ENCODE peak calls at places on chromosomes 2 and 18, in nine cellular contexts. C is cardiac muscle cell; Q is CD4-positive, alpha-beta T cell; U is left lung; A is PC-9; Y is CD8-positive, alpha-beta T cell; K is A549; B is fibroblast of pulmonary artery; H is fibroblast of mammary gland. S is an unnamed sample.

GRCh38 chr18:12934454-12935071 is 13.2 kb upstream of the SEH1L start:
- DNase-seq in C (peak), Q (peak), U (peak), A (peak), Y (peak), K (peak), B (peak), H (peak), S (peak)

GRCh38 chr2:11466307-11467125 is 555 bp upstream of the E2F6 start:
- DNase-seq in C (no peak), Q (no peak), U (no peak), A (no peak), Y (no peak), K (no peak), B (no peak), H (no peak), S (no peak)

GRCh38 chr18:25225152-25225551 is 126.8 kb downstream of the ZNF521 start:
- DNase-seq in C (no peak), Q (no peak), U (no peak), A (no peak), Y (no peak), K (no peak), B (no peak), H (no peak), S (no peak)

GRCh38 chr18:30889582-30890301 is 152.8 kb downstream of the DSC3 start:
- DNase-seq in C (peak), Q (no peak), U (no peak), A (peak), Y (no peak), K (peak), B (peak), H (no peak), S (peak)

GRCh38 chr2:111185496-111186022 is 64.8 kb downstream of the BCL2L11 start:
- DNase-seq in C (peak), Q (no peak), U (peak), A (no peak), Y (no peak), K (peak), B (no peak), H (no peak), S (no peak)

GRCh38 chr2:1782514-1782913 is 38.2 kb upstream of the PXDN start:
- DNase-seq in C (no peak), Q (no peak), U (no peak), A (no peak), Y (no peak), K (no peak), B (no peak), H (no peak), S (no peak)

GRCh38 chr2:88090446-88091283 is 23.0 kb downstream of the SMYD1 start:
- DNase-seq in C (no peak), Q (no peak), U (no peak), A (no peak), Y (no peak), K (no peak), B (no peak), H (no peak), S (no peak)

GRCh38 chr2:157808421-157808820 is 67.7 kb downstream of the ACVR1 start:
- DNase-seq in C (no peak), Q (no peak), U (no peak), A (no peak), Y (no peak), K (no peak), B (no peak), H (no peak), S (no peak)

GRCh38 chr2:71901466-71901865 is 246.2 kb downstream of the CYP26B1 start:
- DNase-seq in C (no peak), Q (no peak), U (no peak), A (no peak), Y (no peak), K (no peak), B (no peak), H (no peak), S (no peak)

GRCh38 chr2:66563473-66563872 is 128.5 kb downstream of the MEIS1 start:
- DNase-seq in C (no peak), Q (no peak), U (no peak), A (no peak), Y (no peak), K (no peak), B (no peak), H (no peak), S (no peak)

GRCh38 chr2:160289803-160290202 is 89.7 kb upstream of the ITGB6 start:
- DNase-seq in C (no peak), Q (no peak), U (no peak), A (no peak), Y (no peak), K (no peak), B (no peak), H (peak), S (no peak)

GRCh38 chr2:88831071-88831791 is 139.8 kb downstream of the RPIA start:
- DNase-seq in C (no peak), Q (no peak), U (no peak), A (no peak), Y (no peak), K (no peak), B (no peak), H (peak), S (no peak)

GRCh38 chr2:206584323-206585116 is 57.8 kb upstream of the FAM237A start:
- DNase-seq in C (no peak), Q (no peak), U (no peak), A (peak), Y (no peak), K (peak), B (no peak), H (no peak), S (no peak)

GRCh38 chr18:48563027-48563426 is 24.2 kb downstream of the CTIF start:
- DNase-seq in C (no peak), Q (no peak), U (no peak), A (peak), Y (no peak), K (peak), B (peak), H (peak), S (no peak)

GRCh38 chr18:30016179-30016578 is 1026.4 kb downstream of the DSC3 start:
- DNase-seq in C (no peak), Q (no peak), U (no peak), A (no peak), Y (no peak), K (no peak), B (no peak), H (no peak), S (no peak)

GRCh38 chr18:76588591-76589303 is 93.7 kb upstream of the ZNF516 start:
- DNase-seq in C (peak), Q (no peak), U (no peak), A (no peak), Y (no peak), K (no peak), B (peak), H (no peak), S (no peak)

GRCh38 chr18:76518543-76519155 is 23.6 kb upstream of the ZNF516 start:
- DNase-seq in C (peak), Q (no peak), U (peak), A (no peak), Y (no peak), K (no peak), B (peak), H (peak), S (no peak)

GRCh38 chr2:33136056-33136455 is 189.3 kb downstream of the LTBP1 start:
- DNase-seq in C (no peak), Q (no peak), U (no peak), A (no peak), Y (no peak), K (no peak), B (peak), H (peak), S (no peak)

GRCh38 chr2:227623225-227623624 is 5.9 kb downstream of the SCYGR4 start:
- DNase-seq in C (no peak), Q (no peak), U (no peak), A (no peak), Y (no peak), K (no peak), B (peak), H (peak), S (no peak)

GRCh38 chr2:45570671-45571334 is 40.3 kb downstream of the SRBD1 start:
- DNase-seq in C (no peak), Q (no peak), U (no peak), A (no peak), Y (no peak), K (no peak), B (peak), H (peak), S (no peak)

GRCh38 chr18:50038448-50038847 is 156.5 kb downstream of the MYO5B start:
- DNase-seq in C (no peak), Q (no peak), U (no peak), A (no peak), Y (no peak), K (no peak), B (peak), H (no peak), S (no peak)

GRCh38 chr2:81436256-81436655 is 1131.7 kb upstream of the LRRTM1 start:
- DNase-seq in C (no peak), Q (no peak), U (no peak), A (no peak), Y (no peak), K (no peak), B (no peak), H (no peak), S (no peak)

GRCh38 chr2:151791545-151791944 is 36.7 kb downstream of the ARL5A start:
- DNase-seq in C (no peak), Q (no peak), U (no peak), A (no peak), Y (no peak), K (no peak), B (no peak), H (no peak), S (no peak)

GRCh38 chr2:232534940-232535735 is 4.4 kb upstream of the CHRNG start:
- DNase-seq in C (no peak), Q (no peak), U (no peak), A (no peak), Y (no peak), K (no peak), B (no peak), H (no peak), S (no peak)

GRCh38 chr2:232535761-232536530 is 3.5 kb upstream of the CHRNG start:
- DNase-seq in C (no peak), Q (no peak), U (no peak), A (no peak), Y (no peak), K (no peak), B (no peak), H (no peak), S (no peak)

GRCh38 chr2:232538671-232539070 is 821 bp upstream of the CHRNG start:
- DNase-seq in C (no peak), Q (no peak), U (no peak), A (no peak), Y (no peak), K (no peak), B (no peak), H (no peak), S (no peak)

GRCh38 chr2:232537499-232537898 is 2.0 kb upstream of the CHRNG start:
- DNase-seq in C (no peak), Q (no peak), U (no peak), A (no peak), Y (no peak), K (no peak), B (no peak), H (no peak), S (no peak)

GRCh38 chr2:232537079-232537478 is 2.4 kb upstream of the CHRNG start:
- DNase-seq in C (peak), Q (no peak), U (no peak), A (no peak), Y (no peak), K (peak), B (no peak), H (no peak), S (no peak)
- TF ChIP-seq CTCF in C (peak), Q (no peak), U (no peak), A (peak), Y (no peak), K (peak), B (peak), H (peak), S (peak)

GRCh38 chr2:64653174-64654062 is at the start of gene SERTAD2:
- DNase-seq in C (peak), Q (peak), U (peak), A (peak), Y (peak), K (peak), B (peak), H (peak), S (peak)
- TF ChIP-seq CTCF in C (peak), Q (peak), U (no peak), A (peak), Y (no peak), K (peak), B (no peak), H (no peak), S (peak)

DNA sequence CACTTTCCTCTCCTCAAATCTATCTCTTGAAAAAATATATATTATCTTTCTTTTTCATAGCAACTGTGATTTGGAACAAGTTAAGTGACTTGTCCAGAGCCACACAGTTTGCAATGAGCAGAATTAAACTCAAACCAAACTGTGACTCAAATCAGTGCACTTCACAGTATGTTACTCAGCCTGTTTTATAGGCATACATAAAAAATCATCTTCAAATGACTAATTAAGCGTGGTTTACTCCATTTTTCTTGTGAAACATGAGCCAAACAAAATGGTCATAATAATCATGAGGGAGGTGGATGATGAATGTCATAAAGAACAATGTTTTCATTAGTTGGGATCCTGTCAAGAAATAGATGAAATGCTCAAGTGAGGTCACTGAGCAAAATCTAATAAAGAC is 6.1 kb upstream of the CCDC178 start:
- DNase-seq in C (no peak), Q (no peak), U (no peak), A (no peak), Y (no peak), K (no peak), B (no peak), H (no peak), S (no peak)
- TF ChIP-seq CTCF in C (no peak), Q (no peak), U (no peak), A (no peak), Y (no peak), K (no peak), B (no peak), H (no peak), S (no peak)

GRCh38 chr2:219498280-219499057 is at the start of gene GMPPA:
- DNase-seq in C (peak), Q (peak), U (peak), A (peak), Y (peak), K (peak), B (peak), H (peak), S (peak)
- TF ChIP-seq CTCF in C (no peak), Q (no peak), U (no peak), A (no peak), Y (no peak), K (no peak), B (no peak), H (no peak), S (no peak)

DNA sequence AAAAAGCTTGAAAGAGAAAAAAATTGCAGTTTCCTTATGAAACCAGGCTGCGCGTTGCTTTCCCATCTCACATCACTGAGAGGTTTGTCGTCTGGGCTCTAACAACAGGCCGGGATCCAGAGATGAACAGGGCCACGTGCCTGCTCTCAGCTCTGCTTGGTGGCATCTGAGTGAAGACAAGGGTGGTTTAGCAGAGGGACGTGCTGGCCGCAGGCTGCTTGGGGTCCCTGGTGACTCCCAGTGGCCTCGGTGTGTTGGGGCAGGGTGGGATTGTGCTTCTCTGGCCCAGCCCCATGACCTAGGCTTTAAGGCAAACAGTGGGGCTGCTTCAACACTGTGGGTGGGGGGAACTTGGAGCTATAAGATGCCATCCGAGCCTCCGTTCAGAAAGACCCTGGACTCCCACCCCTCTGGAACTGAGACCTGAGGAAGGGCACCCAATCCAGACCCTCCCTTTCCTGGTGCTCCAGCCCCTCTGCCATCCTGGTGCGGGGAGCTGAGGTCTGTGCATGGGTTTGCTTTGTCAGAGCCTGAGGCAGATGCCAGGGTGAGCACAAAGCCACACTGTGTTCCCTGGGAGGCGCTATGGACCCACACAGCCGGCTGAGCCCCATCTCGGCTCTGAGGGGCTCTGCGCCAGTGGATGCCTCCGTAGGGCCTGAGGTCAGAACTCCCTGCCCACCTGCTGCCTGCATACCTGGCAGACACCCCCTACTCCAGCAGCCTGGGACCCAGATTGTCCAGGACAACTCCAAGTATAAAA is 18.4 kb upstream of the HPCAL1 start:
- DNase-seq in C (no peak), Q (no peak), U (no peak), A (no peak), Y (no peak), K (no peak), B (no peak), H (no peak), S (no peak)
- TF ChIP-seq CTCF in C (no peak), Q (no peak), U (no peak), A (no peak), Y (no peak), K (no peak), B (no peak), H (no peak), S (no peak)

GRCh38 chr2:41241325-41242000 is 789.6 kb upstream of the SLC8A1 start:
- DNase-seq in C (no peak), Q (no peak), U (no peak), A (no peak), Y (no peak), K (no peak), B (no peak), H (no peak), S (no peak)
- TF ChIP-seq CTCF in C (no peak), Q (no peak), U (no peak), A (no peak), Y (no peak), K (no peak), B (no peak), H (no peak), S (no peak)

GRCh38 chr18:62944454-62944853 is 229.1 kb downstream of the PHLPP1 start:
- DNase-seq in C (peak), Q (no peak), U (no peak), A (no peak), Y (no peak), K (peak), B (peak), H (peak), S (no peak)
- TF ChIP-seq CTCF in C (peak), Q (no peak), U (no peak), A (no peak), Y (no peak), K (no peak), B (peak), H (peak), S (no peak)

GRCh38 chr2:175964195-175964594 is 37.9 kb downstream of the LNPK start:
- DNase-seq in C (no peak), Q (no peak), U (no peak), A (no peak), Y (no peak), K (peak), B (no peak), H (no peak), S (no peak)
- TF ChIP-seq CTCF in C (no peak), Q (no peak), U (no peak), A (peak), Y (no peak), K (peak), B (peak), H (no peak), S (no peak)

DNA sequence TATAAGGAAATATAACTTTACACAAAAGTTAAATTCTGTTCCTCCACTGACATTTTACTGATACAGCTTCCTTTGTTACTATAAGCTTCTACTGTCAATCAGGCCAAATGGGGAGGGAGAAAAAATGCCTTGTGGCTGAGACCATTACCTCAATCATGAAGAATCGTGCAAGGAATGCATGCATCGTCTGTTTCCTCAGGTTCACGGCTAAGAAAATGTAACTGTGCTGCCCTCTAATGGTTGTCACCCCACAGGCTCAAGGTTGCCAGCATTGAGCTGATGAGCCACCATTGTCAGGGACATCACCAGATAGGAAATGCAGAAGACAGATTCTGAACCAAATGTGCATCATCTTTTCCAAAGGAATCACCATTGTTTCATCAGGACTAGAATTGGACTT is 426.9 kb downstream of the CDH2 start:
- DNase-seq in C (peak), Q (no peak), U (no peak), A (peak), Y (no peak), K (peak), B (peak), H (peak), S (peak)
- TF ChIP-seq CTCF in C (peak), Q (no peak), U (no peak), A (peak), Y (no peak), K (peak), B (peak), H (peak), S (peak)

GRCh38 chr2:177763532-177764265 is 308.9 kb downstream of the PDE11A start:
- DNase-seq in C (peak), Q (peak), U (peak), A (peak), Y (peak), K (peak), B (peak), H (peak), S (peak)
- TF ChIP-seq CTCF in C (peak), Q (peak), U (peak), A (peak), Y (peak), K (peak), B (peak), H (peak), S (peak)

S was measured in GM13977.